ENCODE peak calls at places on chromosome X, in four cellular contexts. X is transverse colon, E is upper lobe of right lung, O is heart right ventricle. S is an unnamed sample. For H3K4me1, the result is how much of the 10 kb centered on the place peaks cover.

GRCh38 chrX:112636951-112637541 is 42.7 kb downstream of the LHFPL1 start:
- DNase-seq in X (no peak), E (no peak), O (no peak), S (no peak)

GRCh38 chrX:137562096-137562495 is 3.8 kb upstream of the ZIC3 start:
- DNase-seq in O (no peak), E (no peak), X (no peak), S (no peak)

GRCh38 chrX:45735571-45735970 is 534.9 kb upstream of the DIPK2B start:
- DNase-seq in X (no peak), E (no peak), O (no peak), S (no peak)

GRCh38 chrX:137166591-137166990 is 132.8 kb upstream of the GPR101 start:
- DNase-seq in O (no peak), E (no peak), X (no peak), S (peak)

GRCh38 chrX:13090261-13091110 is 46.1 kb upstream of the FAM9C start:
- DNase-seq in E (no peak), X (no peak), O (no peak), S (no peak)

GRCh38 chrX:7801706-7802105 is 41.3 kb upstream of the VCX start:
- DNase-seq in E (no peak), O (no peak), X (no peak), S (no peak)

GRCh38 chrX:13293700-13294099 is 26.2 kb downstream of the ATXN3L start:
- DNase-seq in O (no peak), E (no peak), X (no peak), S (no peak)

GRCh38 chrX:133294126-133294525 is 76.0 kb upstream of the TFDP3 start:
- DNase-seq in X (no peak), E (no peak), O (no peak), S (no peak)

GRCh38 chrX:6026980-6027379 is 201.7 kb downstream of the NLGN4X start:
- DNase-seq in X (no peak), E (no peak), O (no peak), S (no peak)
- H3K4me1 ChIP-seq in X (under half), E (under half), O (under half), S (under half)

GRCh38 chrX:68918202-68918601 is 89.4 kb downstream of the EFNB1 start:
- DNase-seq in O (no peak), E (no peak), X (no peak), S (no peak)
- TF ChIP-seq CTCF in O (peak), E (no peak), X (no peak), S (no peak)

DNA sequence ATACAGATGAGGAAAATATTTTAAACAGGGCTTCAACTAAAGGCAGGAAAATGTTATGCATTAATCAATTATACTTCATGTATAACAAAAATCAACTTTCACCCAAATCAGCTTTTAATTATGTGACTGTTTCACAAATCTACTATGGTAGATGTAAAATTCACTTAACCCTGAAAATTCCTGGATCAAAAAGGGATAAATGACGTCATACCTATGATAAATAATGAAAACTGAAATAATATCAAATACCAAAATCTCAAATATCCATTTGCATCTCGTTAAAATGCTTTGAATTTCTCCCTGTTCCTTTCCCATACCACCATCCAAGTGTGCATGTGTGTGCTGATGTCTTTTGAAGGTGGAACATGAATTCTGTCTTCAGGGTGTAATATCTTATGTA is 11.5 kb downstream of the S100G start:
- DNase-seq in X (no peak), O (no peak), E (no peak), S (no peak)
- H3K4me1 ChIP-seq in X (under half), O (under half), E (under half), S (under half)

GRCh38 chrX:11558972-11559371 is 106.7 kb downstream of the ARHGAP6 start:
- DNase-seq in E (peak), X (peak), O (no peak), S (no peak)
- TF ChIP-seq CTCF in E (peak), X (peak), O (no peak), S (peak)

S was measured in body of pancreas.